ENCODE peak calls at places on chromosomes 11 and 22, in seven cellular contexts. One of them, this sample, is unnamed. For H3K36me3, the result is how much of the 10 kb centered on the place peaks cover.

GRCh38 chr11:47177846-47178245 is 1.2 kb upstream of the ARFGAP2 start:
- DNase-seq in neural progenitor cell: no peak
- DNase-seq in mammary epithelial cell: no peak
- DNase-seq in OCI-LY7: no peak
- DNase-seq in HCT116: no peak
- DNase-seq in keratinocyte: no peak
- DNase-seq in heart right ventricle: peak
- DNase-seq in this sample: peak

GRCh38 chr11:44960200-44960845 is 9.6 kb upstream of the TP53I11 start:
- DNase-seq in HCT116: no peak
- DNase-seq in OCI-LY7: no peak
- DNase-seq in keratinocyte: no peak
- DNase-seq in heart right ventricle: no peak
- DNase-seq in mammary epithelial cell: no peak
- DNase-seq in neural progenitor cell: no peak
- DNase-seq in this sample: no peak

GRCh38 chr11:13834463-13834862 is 128.1 kb upstream of the SPON1 start:
- DNase-seq in heart right ventricle: no peak
- DNase-seq in HCT116: no peak
- DNase-seq in neural progenitor cell: peak
- DNase-seq in keratinocyte: no peak
- DNase-seq in mammary epithelial cell: no peak
- DNase-seq in OCI-LY7: peak
- DNase-seq in this sample: no peak

GRCh38 chr22:45091254-45091854 is 72.4 kb upstream of the NUP50 start:
- DNase-seq in mammary epithelial cell: no peak
- DNase-seq in neural progenitor cell: no peak
- DNase-seq in OCI-LY7: no peak
- DNase-seq in heart right ventricle: no peak
- DNase-seq in keratinocyte: no peak
- DNase-seq in HCT116: no peak
- DNase-seq in this sample: peak

GRCh38 chr11:69630009-69630870 is 10.7 kb upstream of the CCND1 start:
- DNase-seq in keratinocyte: no peak
- DNase-seq in mammary epithelial cell: no peak
- DNase-seq in neural progenitor cell: no peak
- DNase-seq in heart right ventricle: no peak
- DNase-seq in OCI-LY7: peak
- DNase-seq in HCT116: no peak
- DNase-seq in this sample: no peak

GRCh38 chr22:42720263-42721044 is at the start of gene A4GALT:
- DNase-seq in heart right ventricle: peak
- DNase-seq in OCI-LY7: peak
- DNase-seq in HCT116: no peak
- DNase-seq in mammary epithelial cell: no peak
- DNase-seq in neural progenitor cell: peak
- DNase-seq in keratinocyte: no peak
- DNase-seq in this sample: no peak

GRCh38 chr11:134347441-134347840 is 15.7 kb downstream of the GLB1L2 start:
- DNase-seq in keratinocyte: no peak
- DNase-seq in heart right ventricle: no peak
- DNase-seq in HCT116: no peak
- DNase-seq in neural progenitor cell: no peak
- DNase-seq in mammary epithelial cell: no peak
- DNase-seq in OCI-LY7: no peak
- DNase-seq in this sample: no peak

GRCh38 chr11:2769779-2770555 is 70.2 kb upstream of the KCNQ1OT1 start:
- DNase-seq in HCT116: no peak
- DNase-seq in heart right ventricle: no peak
- DNase-seq in mammary epithelial cell: no peak
- DNase-seq in OCI-LY7: no peak
- DNase-seq in neural progenitor cell: no peak
- DNase-seq in keratinocyte: no peak
- DNase-seq in this sample: peak

DNA sequence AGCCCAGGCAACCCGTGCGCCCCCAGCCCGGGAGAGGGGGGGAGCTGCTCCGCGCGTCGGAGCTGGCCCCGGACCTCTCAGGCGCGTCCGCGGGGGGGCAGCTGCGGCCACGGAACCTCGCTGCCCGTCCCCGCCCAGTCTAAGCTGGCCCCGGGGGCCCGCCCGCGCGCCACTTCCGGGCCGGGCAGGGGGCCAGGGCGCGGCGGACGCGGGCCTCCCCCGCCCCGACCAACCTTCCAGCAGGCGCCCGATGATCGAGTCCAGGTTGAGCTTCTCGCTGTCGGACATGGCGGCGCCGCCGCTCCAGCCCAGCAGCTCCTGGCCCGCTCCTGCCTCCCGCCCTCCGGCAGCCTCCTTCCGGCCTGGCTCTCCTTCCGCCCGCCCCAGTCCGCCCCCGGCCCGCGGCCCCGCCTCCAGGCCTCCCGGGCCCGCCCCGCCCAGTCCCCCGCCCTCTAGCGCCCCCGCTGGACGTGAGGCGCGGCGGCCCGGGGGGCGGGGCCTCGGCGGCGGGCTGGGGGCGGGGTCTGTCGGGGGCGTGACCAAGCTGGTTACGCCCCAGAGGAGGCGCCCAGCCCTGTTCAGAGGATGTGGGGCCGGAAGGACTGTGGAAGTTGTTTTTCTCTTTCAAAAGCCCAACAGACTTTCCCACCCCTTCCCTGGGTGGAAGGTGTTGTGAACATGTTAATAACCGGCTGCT is at the start of gene PPP1CA:
- DNase-seq in keratinocyte: no peak
- DNase-seq in mammary epithelial cell: peak
- DNase-seq in OCI-LY7: peak
- DNase-seq in heart right ventricle: peak
- DNase-seq in neural progenitor cell: peak
- DNase-seq in HCT116: peak
- DNase-seq in this sample: peak
- TF ChIP-seq CTCF in keratinocyte: peak
- TF ChIP-seq CTCF in mammary epithelial cell: no peak
- TF ChIP-seq CTCF in OCI-LY7: no peak
- TF ChIP-seq CTCF in heart right ventricle: peak
- TF ChIP-seq CTCF in neural progenitor cell: peak
- TF ChIP-seq CTCF in HCT116: peak
- TF ChIP-seq CTCF in this sample: peak

GRCh38 chr11:35912883-35913614 is 30.8 kb upstream of the LDLRAD3 start:
- DNase-seq in keratinocyte: no peak
- DNase-seq in heart right ventricle: no peak
- DNase-seq in OCI-LY7: no peak
- DNase-seq in mammary epithelial cell: no peak
- DNase-seq in HCT116: no peak
- DNase-seq in neural progenitor cell: no peak
- DNase-seq in this sample: no peak
- H3K36me3 ChIP-seq in keratinocyte: under half
- H3K36me3 ChIP-seq in heart right ventricle: under half
- H3K36me3 ChIP-seq in OCI-LY7: under half
- H3K36me3 ChIP-seq in mammary epithelial cell: under half
- H3K36me3 ChIP-seq in HCT116: under half
- H3K36me3 ChIP-seq in neural progenitor cell: under half
- H3K36me3 ChIP-seq in this sample: under half

GRCh38 chr11:95791385-95792033 is 1.2 kb downstream of the CEP57 start:
- DNase-seq in keratinocyte: no peak
- DNase-seq in mammary epithelial cell: no peak
- DNase-seq in HCT116: no peak
- DNase-seq in heart right ventricle: no peak
- DNase-seq in OCI-LY7: no peak
- DNase-seq in neural progenitor cell: peak
- DNase-seq in this sample: no peak

GRCh38 chr11:95790933-95791247 is 592 bp downstream of the CEP57 start:
- DNase-seq in keratinocyte: no peak
- DNase-seq in neural progenitor cell: peak
- DNase-seq in OCI-LY7: peak
- DNase-seq in HCT116: peak
- DNase-seq in heart right ventricle: peak
- DNase-seq in mammary epithelial cell: peak
- DNase-seq in this sample: peak

GRCh38 chr11:95790123-95790932 is at the start of gene CEP57:
- DNase-seq in heart right ventricle: peak
- DNase-seq in mammary epithelial cell: peak
- DNase-seq in keratinocyte: peak
- DNase-seq in neural progenitor cell: peak
- DNase-seq in HCT116: peak
- DNase-seq in OCI-LY7: peak
- DNase-seq in this sample: peak

GRCh38 chr11:95788921-95789505 is 569 bp downstream of the FAM76B start:
- DNase-seq in mammary epithelial cell: peak
- DNase-seq in neural progenitor cell: peak
- DNase-seq in HCT116: no peak
- DNase-seq in heart right ventricle: no peak
- DNase-seq in keratinocyte: no peak
- DNase-seq in OCI-LY7: peak
- DNase-seq in this sample: no peak

DNA sequence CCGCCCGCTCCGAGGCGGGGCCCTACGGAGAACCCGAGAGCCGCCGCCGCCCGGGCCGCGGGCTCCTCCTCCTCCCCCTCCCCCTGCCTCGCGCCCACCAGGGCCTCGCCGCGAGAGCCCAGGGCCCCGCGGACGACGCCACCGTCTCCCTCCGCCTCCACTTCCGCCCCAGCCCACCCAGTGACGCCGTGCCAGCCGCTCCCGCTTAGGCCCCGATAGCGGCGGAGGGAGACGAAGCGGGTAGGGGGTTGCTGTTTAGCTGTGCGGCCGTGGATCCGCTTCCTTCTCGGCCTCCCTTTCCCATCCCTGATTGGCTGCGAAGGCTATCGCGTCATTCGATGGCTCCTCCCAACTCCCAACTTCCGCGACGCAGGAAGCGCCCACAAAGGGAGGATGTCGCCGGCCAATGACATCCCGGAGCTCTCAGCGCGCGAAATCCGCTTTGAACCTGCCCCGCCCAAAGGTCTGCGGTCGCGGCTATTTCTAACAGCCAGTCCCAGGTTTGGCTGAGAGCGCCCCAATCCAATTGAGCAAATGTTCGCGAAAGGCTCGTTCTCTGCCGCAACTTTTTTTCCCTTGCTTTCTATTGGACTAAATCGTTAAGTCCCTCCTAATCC is at the start of gene FAM76B:
- DNase-seq in heart right ventricle: peak
- DNase-seq in OCI-LY7: peak
- DNase-seq in keratinocyte: peak
- DNase-seq in mammary epithelial cell: peak
- DNase-seq in HCT116: peak
- DNase-seq in neural progenitor cell: peak
- DNase-seq in this sample: peak
- TF ChIP-seq CTCF in heart right ventricle: no peak
- TF ChIP-seq CTCF in OCI-LY7: no peak
- TF ChIP-seq CTCF in keratinocyte: no peak
- TF ChIP-seq CTCF in mammary epithelial cell: no peak
- TF ChIP-seq CTCF in HCT116: no peak
- TF ChIP-seq CTCF in neural progenitor cell: no peak
- TF ChIP-seq CTCF in this sample: no peak

GRCh38 chr22:26724414-26724813 is 67.0 kb downstream of the MIAT start:
- DNase-seq in keratinocyte: no peak
- DNase-seq in neural progenitor cell: no peak
- DNase-seq in heart right ventricle: no peak
- DNase-seq in mammary epithelial cell: no peak
- DNase-seq in HCT116: no peak
- DNase-seq in OCI-LY7: no peak
- DNase-seq in this sample: no peak
- H3K36me3 ChIP-seq in keratinocyte: under half
- H3K36me3 ChIP-seq in neural progenitor cell: under half
- H3K36me3 ChIP-seq in heart right ventricle: under half
- H3K36me3 ChIP-seq in mammary epithelial cell: under half
- H3K36me3 ChIP-seq in HCT116: under half
- H3K36me3 ChIP-seq in OCI-LY7: under half
- H3K36me3 ChIP-seq in this sample: under half

DNA sequence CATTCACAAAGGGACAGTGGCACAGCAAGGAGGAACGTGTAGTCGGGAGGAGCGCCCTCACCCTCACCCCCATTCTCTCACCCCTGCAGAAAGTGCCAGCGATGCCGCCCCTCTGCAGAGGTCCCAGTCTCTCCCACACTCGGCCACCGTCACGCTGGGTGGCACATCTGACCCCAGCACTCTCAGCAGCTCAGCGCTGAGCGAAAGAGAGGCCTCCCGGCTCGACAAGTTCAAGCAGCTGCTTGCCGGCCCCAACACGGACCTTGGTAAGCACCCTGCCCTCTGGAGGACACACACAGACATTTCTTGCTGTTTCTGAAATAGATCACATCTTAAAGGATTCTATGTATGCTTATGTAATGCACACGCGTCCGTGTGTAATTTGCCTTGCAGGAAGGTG is 34.9 kb downstream of the TBC1D22A start:
- DNase-seq in HCT116: no peak
- DNase-seq in heart right ventricle: no peak
- DNase-seq in keratinocyte: no peak
- DNase-seq in neural progenitor cell: no peak
- DNase-seq in OCI-LY7: peak
- DNase-seq in mammary epithelial cell: peak
- DNase-seq in this sample: peak
- TF ChIP-seq CTCF in HCT116: peak
- TF ChIP-seq CTCF in heart right ventricle: no peak
- TF ChIP-seq CTCF in keratinocyte: peak
- TF ChIP-seq CTCF in neural progenitor cell: no peak
- TF ChIP-seq CTCF in OCI-LY7: peak
- TF ChIP-seq CTCF in mammary epithelial cell: peak
- TF ChIP-seq CTCF in this sample: peak